ENCODE peak calls at places on chromosomes 2 and 18, in eight cellular contexts. K is lung microvascular endothelial cell, F is cardiac muscle cell, Z is GM12865, H is Caki2, M is T-helper 2 cell, W is G401, Q is neural progenitor cell. T is an unnamed sample.

GRCh38 chr2:778680-779350 is 101.6 kb upstream of the TMEM18 start:
- DNase-seq in K (no peak), F (no peak), Z (no peak), H (no peak), M (no peak), W (no peak), Q (no peak), T (no peak)

GRCh38 chr2:219513787-219514186 is 495 bp upstream of the ASIC4 start:
- DNase-seq in K (no peak), F (no peak), Z (no peak), H (no peak), M (no peak), W (no peak), Q (no peak), T (no peak)

GRCh38 chr2:222115296-222115695 is 183.5 kb downstream of the PAX3 start:
- DNase-seq in K (no peak), F (no peak), Z (no peak), H (no peak), M (no peak), W (no peak), Q (no peak), T (no peak)

GRCh38 chr18:39776766-39777165 is 2178.3 kb upstream of the PIK3C3 start:
- DNase-seq in K (no peak), F (no peak), Z (no peak), H (no peak), M (no peak), W (no peak), Q (no peak), T (no peak)

GRCh38 chr2:29694741-29695140 is 226.6 kb downstream of the ALK start:
- DNase-seq in K (no peak), F (no peak), Z (no peak), H (no peak), M (no peak), W (no peak), Q (no peak), T (no peak)

GRCh38 chr2:118903489-118904215 is 38.3 kb upstream of the MARCO start:
- DNase-seq in K (no peak), F (no peak), Z (no peak), H (no peak), M (no peak), W (no peak), Q (no peak), T (no peak)

GRCh38 chr2:40228296-40228695 is 223.6 kb downstream of the SLC8A1 start:
- DNase-seq in K (no peak), F (no peak), Z (no peak), H (no peak), M (no peak), W (no peak), Q (no peak), T (no peak)

GRCh38 chr2:221318751-221319150 is 253.4 kb downstream of the EPHA4 start:
- DNase-seq in K (no peak), F (no peak), Z (no peak), H (no peak), M (no peak), W (no peak), Q (no peak), T (no peak)

GRCh38 chr2:206267567-206267966 is 6.9 kb upstream of the ZDBF2 start:
- DNase-seq in K (no peak), F (no peak), Z (no peak), H (no peak), M (no peak), W (no peak), Q (no peak), T (no peak)

GRCh38 chr18:32378705-32379104 is 92.0 kb downstream of the GAREM1 start:
- DNase-seq in K (no peak), F (peak; percentile 73), Z (no peak), H (peak; percentile 46), M (no peak), W (no peak), Q (no peak), T (no peak)

GRCh38 chr2:43020990-43021677 is 205.3 kb downstream of the ZFP36L2 start:
- DNase-seq in K (no peak), F (no peak), Z (no peak), H (no peak), M (no peak), W (no peak), Q (no peak), T (no peak)

GRCh38 chr2:178380763-178381162 is 70.2 kb downstream of the PRKRA start:
- DNase-seq in K (no peak), F (no peak), Z (no peak), H (no peak), M (peak; percentile 69), W (no peak), Q (no peak), T (no peak)

GRCh38 chr18:23209031-23209430 is 73.7 kb downstream of the CABLES1 start:
- DNase-seq in K (no peak), F (no peak), Z (no peak), H (no peak), M (peak; percentile 14), W (no peak), Q (no peak), T (no peak)

GRCh38 chr2:189014426-189015138 is 40.4 kb downstream of the COL3A1 start:
- DNase-seq in K (peak; percentile 59), F (peak; percentile 65), Z (no peak), H (no peak), M (no peak), W (no peak), Q (no peak), T (no peak)

GRCh38 chr18:13436596-13436995 is 218.0 kb downstream of the LDLRAD4 start:
- DNase-seq in K (no peak), F (no peak), Z (no peak), H (no peak), M (peak; percentile 38), W (peak; percentile 87), Q (no peak), T (no peak)

GRCh38 chr2:12759248-12759647 is 42.5 kb downstream of the TRIB2 start:
- DNase-seq in K (peak; percentile 87), F (peak; percentile 86), Z (no peak), H (no peak), M (no peak), W (no peak), Q (no peak), T (no peak)

GRCh38 chr2:109290887-109291675 is 162.1 kb downstream of the SH3RF3 start:
- DNase-seq in K (peak; percentile 60), F (no peak), Z (no peak), H (no peak), M (no peak), W (peak; percentile 81), Q (no peak), T (no peak)